ENCODE peak calls at places on chromosomes 1 and 21, in four cellular contexts. R, S, P and J are unnamed samples.

GRCh38 chr1:159826436-159827101 is at the start of gene SLAMF8:
- DNase-seq in R (peak), P (no peak), S (peak), J (no peak)

GRCh38 chr1:109788695-109789521 is 25.2 kb upstream of the EPS8L3 start:
- DNase-seq in R (no peak), P (peak), S (peak), J (peak)

GRCh38 chr1:8951246-8951645 is 5.6 kb downstream of the CA6 start:
- DNase-seq in R (no peak), P (no peak), S (no peak), J (no peak)

GRCh38 chr1:172176206-172176605 is 244.3 kb upstream of the C1orf105 start:
- DNase-seq in R (no peak), S (no peak), P (no peak), J (no peak)

GRCh38 chr1:3772715-3773571 is at the start of gene SMIM1:
- DNase-seq in R (no peak), P (no peak), S (no peak), J (no peak)

GRCh38 chr1:162716123-162716522 is 74.4 kb upstream of the HSD17B7 start:
- DNase-seq in R (no peak), P (no peak), S (no peak), J (no peak)

GRCh38 chr1:99590578-99591209 is 55.2 kb upstream of the PALMD start:
- DNase-seq in P (no peak), S (no peak), R (no peak), J (no peak)

GRCh38 chr1:119829636-119830035 is 18.4 kb upstream of the REG4 start:
- DNase-seq in S (no peak), R (no peak), P (no peak), J (no peak)

GRCh38 chr1:168734271-168734670 is 5.3 kb upstream of the DPT start:
- DNase-seq in R (no peak), P (no peak), S (no peak), J (no peak)

GRCh38 chr1:110594466-110595076 is 11.6 kb downstream of the KCNA2 start:
- DNase-seq in P (no peak), S (no peak), R (no peak), J (no peak)

GRCh38 chr1:19083081-19083480 is 126.6 kb upstream of the IFFO2 start:
- DNase-seq in P (no peak), S (no peak), R (no peak), J (no peak)

GRCh38 chr1:17610085-17610484 is 70.6 kb downstream of the ARHGEF10L start:
- DNase-seq in P (no peak), S (no peak), R (no peak), J (no peak)

GRCh38 chr1:205596876-205597275 is 34.9 kb downstream of the ELK4 start:
- DNase-seq in R (no peak), P (no peak), S (no peak), J (no peak)

GRCh38 chr1:96028071-96028470 is 693.5 kb upstream of the PTBP2 start:
- DNase-seq in P (no peak), R (no peak), S (no peak), J (no peak)

GRCh38 chr1:219179293-219179692 is 5.6 kb downstream of the LYPLAL1 start:
- DNase-seq in P (no peak), R (no peak), S (peak), J (no peak)

GRCh38 chr1:243798726-243799125 is 51.3 kb downstream of the AKT3 start:
- DNase-seq in S (no peak), R (no peak), P (no peak), J (no peak)

GRCh38 chr1:160375788-160376524 is 9.1 kb downstream of the NHLH1 start:
- DNase-seq in S (peak), P (peak), R (no peak), J (no peak)

GRCh38 chr1:108190686-108191416 is 9.3 kb downstream of the SLC25A24 start:
- DNase-seq in R (no peak), P (peak), S (no peak), J (no peak)

GRCh38 chr1:48595613-48596012 is 123.6 kb upstream of the SPATA6 start:
- DNase-seq in P (no peak), R (no peak), S (no peak), J (no peak)

GRCh38 chr1:162908780-162909179 is 47.8 kb upstream of the CCDC190 start:
- DNase-seq in R (no peak), P (no peak), S (no peak), J (no peak)

GRCh38 chr1:210252621-210253041 is 20.0 kb downstream of the SERTAD4 start:
- DNase-seq in P (no peak), R (no peak), S (no peak), J (peak)

GRCh38 chr1:213020016-213020415 is 4.3 kb upstream of the ANGEL2 start:
- DNase-seq in P (no peak), S (no peak), R (no peak), J (no peak)

GRCh38 chr1:56676571-56677035 is 31.5 kb downstream of the PRKAA2 start:
- DNase-seq in S (no peak), P (no peak), R (no peak), J (no peak)

GRCh38 chr21:32994305-32994704 is 31.4 kb upstream of the OLIG2 start:
- DNase-seq in P (peak), S (no peak), R (no peak), J (no peak)

GRCh38 chr1:47436979-47437517 is 796 bp upstream of the FOXD2 start:
- DNase-seq in P (no peak), S (no peak), R (no peak), J (peak)

GRCh38 chr1:233294991-233295774 is at the start of gene PCNX2:
- DNase-seq in P (peak), S (peak), R (no peak), J (peak)

GRCh38 chr1:54736685-54737084 is 21.0 kb downstream of the TTC4 start:
- DNase-seq in R (no peak), P (no peak), S (no peak), J (no peak)

GRCh38 chr1:193259619-193260018 is 73.2 kb upstream of the B3GALT2 start:
- DNase-seq in S (no peak), R (no peak), P (no peak), J (no peak)

GRCh38 chr21:29053011-29053553 is 20.4 kb downstream of the CCT8 start:
- DNase-seq in P (no peak), R (no peak), S (no peak), J (no peak)

GRCh38 chr1:119001181-119002018 is 13.3 kb upstream of the TBX15 start:
- DNase-seq in R (no peak), S (no peak), P (no peak), J (no peak)

GRCh38 chr1:110606784-110607662 is 865 bp upstream of the KCNA2 start:
- DNase-seq in S (no peak), P (peak), R (no peak), J (peak)

GRCh38 chr1:17475729-17476128 is 36.3 kb upstream of the RCC2 start:
- DNase-seq in R (no peak), S (no peak), P (no peak), J (no peak)

GRCh38 chr1:53362851-53363642 is 35.2 kb upstream of the LRP8 start:
- DNase-seq in R (no peak), S (no peak), P (peak), J (no peak)

GRCh38 chr1:65979645-65980044 is 186.9 kb downstream of the PDE4B start:
- DNase-seq in S (no peak), P (no peak), R (no peak), J (no peak)

GRCh38 chr1:8816831-8817412 is 518 bp downstream of the RERE start:
- DNase-seq in R (peak), P (peak), S (no peak), J (peak)

GRCh38 chr1:36083635-36084501 is at the start of gene TEKT2:
- DNase-seq in P (no peak), R (no peak), S (no peak), J (no peak)

DNA sequence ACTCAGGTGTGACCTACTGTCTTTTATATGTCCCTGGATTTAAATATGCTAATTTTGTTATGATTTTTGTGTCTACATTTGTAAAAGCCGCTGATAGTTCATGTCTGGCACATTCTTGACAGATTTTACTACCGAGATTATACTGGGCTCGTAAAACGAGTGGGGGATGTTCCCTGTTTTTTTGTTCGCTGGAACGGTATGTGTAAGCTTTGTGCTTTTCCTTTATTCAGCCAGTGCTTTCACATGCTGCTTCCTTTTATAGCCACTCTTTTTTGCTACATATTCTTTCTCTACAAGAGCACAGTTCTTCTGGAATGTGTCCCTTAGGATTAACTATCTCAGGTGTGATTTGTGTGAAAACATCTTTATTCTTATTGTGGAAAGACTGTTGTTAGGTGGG is 46.6 kb downstream of the ADARB1 start:
- DNase-seq in R (no peak), P (no peak), S (no peak), J (no peak)
- TF ChIP-seq POLR2AphosphoS5 in R (no peak), P (no peak), S (no peak), J (no peak)

GRCh38 chr1:60861949-60862346 is 220.4 kb upstream of the NFIA start:
- DNase-seq in P (no peak), S (no peak), R (no peak), J (no peak)
- TF ChIP-seq SPI1 in P (no peak), S (no peak), R (no peak), J (no peak)

DNA sequence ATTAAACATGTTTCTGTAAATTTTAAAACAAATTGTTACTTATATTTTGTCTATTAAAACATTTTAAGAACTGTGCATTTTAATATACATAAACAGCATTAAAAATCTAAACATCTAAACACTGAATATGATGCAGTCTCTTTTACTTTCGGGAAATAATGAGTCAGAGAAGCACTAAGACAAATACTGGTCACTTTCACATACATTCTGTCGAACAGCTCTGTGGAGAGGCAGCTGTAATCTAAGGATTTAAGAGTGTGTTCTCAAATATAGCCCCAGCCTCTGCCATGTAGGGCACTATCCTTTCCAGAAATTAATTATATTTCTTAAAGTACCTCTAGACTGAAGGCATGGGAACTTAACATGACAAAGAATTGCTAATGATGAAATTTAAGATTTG is 89.6 kb upstream of the PTGFR start:
- DNase-seq in R (no peak), P (no peak), S (no peak), J (no peak)
- TF ChIP-seq POLR2AphosphoS5 in R (no peak), P (no peak), S (no peak), J (no peak)

DNA sequence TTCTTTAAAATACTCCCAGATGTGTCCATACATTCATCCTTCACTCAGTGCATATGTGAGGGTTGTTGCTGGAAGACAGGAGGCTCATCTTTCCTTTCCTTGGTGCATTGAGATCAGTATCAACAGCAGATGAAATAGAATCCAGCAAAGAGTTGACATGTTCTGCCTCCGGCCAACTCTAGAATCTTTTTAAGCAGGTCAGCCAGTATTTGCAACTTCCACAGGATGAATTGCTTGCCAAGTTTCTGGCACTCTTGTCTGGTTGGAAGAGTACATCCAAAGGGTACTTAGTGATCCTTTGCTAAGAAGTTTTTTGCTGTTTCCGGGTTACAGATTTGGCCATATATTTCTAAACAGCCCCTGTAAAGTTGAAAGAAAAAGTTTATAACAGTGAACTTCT is 21.1 kb downstream of the SYNC start:
- DNase-seq in S (no peak), R (no peak), P (no peak), J (no peak)
- TF ChIP-seq SPI1 in S (no peak), R (no peak), P (no peak), J (no peak)

DNA sequence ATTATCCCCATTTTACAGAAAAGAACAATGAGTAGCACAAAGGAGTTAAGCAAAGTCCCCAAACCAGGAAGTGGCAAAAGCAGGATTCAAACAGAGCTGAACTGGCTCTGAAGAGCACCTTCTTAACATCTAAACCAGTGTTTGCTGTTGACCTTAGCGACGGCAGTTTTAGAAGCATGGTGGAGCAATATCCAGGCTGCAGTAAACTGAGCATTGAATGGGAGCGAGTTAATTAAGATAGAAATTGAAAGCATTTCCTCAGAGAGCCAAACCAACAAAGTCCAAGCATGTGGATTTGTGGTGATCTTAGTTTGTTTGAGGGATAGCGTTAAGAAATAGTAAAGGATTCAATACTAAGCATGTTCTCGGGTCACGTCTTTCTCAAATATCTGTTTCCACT is 13.4 kb upstream of the ZNF281 start:
- DNase-seq in S (no peak), P (no peak), R (no peak), J (no peak)
- TF ChIP-seq POLR2AphosphoS5 in S (no peak), P (no peak), R (no peak), J (no peak)

DNA sequence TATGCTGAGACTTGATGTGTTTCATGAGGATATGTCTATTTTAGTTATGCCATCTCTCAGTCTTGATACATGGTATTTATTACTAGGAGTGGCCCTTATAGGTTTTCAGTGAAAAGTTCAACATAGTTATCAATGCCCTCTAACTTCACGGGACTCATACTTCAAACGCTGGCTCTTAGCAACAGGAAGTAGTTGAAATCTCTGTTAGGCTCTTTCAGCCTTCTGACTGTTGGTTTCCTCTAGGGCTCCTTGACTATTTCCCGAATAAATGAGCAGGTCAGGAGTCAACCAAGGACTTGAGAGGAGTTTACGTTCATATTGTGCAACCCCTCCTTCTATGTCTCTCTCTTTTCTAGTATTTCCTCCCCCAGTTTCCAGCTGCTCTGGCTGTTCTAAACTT is 141.8 kb downstream of the RGS7 start:
- DNase-seq in R (no peak), P (no peak), S (no peak), J (no peak)
- TF ChIP-seq SPI1 in R (no peak), P (no peak), S (no peak), J (no peak)

GRCh38 chr1:38027201-38028104 is 14.9 kb downstream of the UTP11 start:
- DNase-seq in S (no peak), P (no peak), R (no peak), J (no peak)
- TF ChIP-seq POLR2AphosphoS5 in S (peak), P (peak), R (no peak), J (peak)

GRCh38 chr1:224211262-224211962 is 28.4 kb downstream of the DEGS1 start:
- DNase-seq in R (no peak), P (no peak), S (no peak), J (no peak)
- TF ChIP-seq SPI1 in R (no peak), P (no peak), S (no peak), J (no peak)